ENCODE peak calls at places on chromosomes 2 and 18, in four cellular contexts. One of them, this sample, is unnamed.

GRCh38 chr18:76923485-76924085 is 101.2 kb downstream of the ZNF236 start:
- DNase-seq in neural progenitor cell: peak
- DNase-seq in body of pancreas: peak
- DNase-seq in endodermal cell: peak
- DNase-seq in this sample: no peak

GRCh38 chr2:177237932-177238331 is 25.3 kb downstream of the HNRNPA3 start:
- DNase-seq in neural progenitor cell: no peak
- DNase-seq in body of pancreas: no peak
- DNase-seq in endodermal cell: no peak
- DNase-seq in this sample: no peak

GRCh38 chr2:31429759-31430438 is 15.4 kb upstream of the XDH start:
- DNase-seq in neural progenitor cell: no peak
- DNase-seq in body of pancreas: peak
- DNase-seq in endodermal cell: no peak
- DNase-seq in this sample: no peak

GRCh38 chr2:31967790-31968189 is 43.0 kb downstream of the MEMO1 start:
- DNase-seq in neural progenitor cell: no peak
- DNase-seq in endodermal cell: no peak
- DNase-seq in body of pancreas: no peak
- DNase-seq in this sample: no peak

GRCh38 chr18:10453885-10454772 is at the start of gene APCDD1:
- DNase-seq in body of pancreas: peak
- DNase-seq in endodermal cell: peak
- DNase-seq in neural progenitor cell: peak
- DNase-seq in this sample: peak

GRCh38 chr18:35460719-35461118 is 37.0 kb downstream of the INO80C start:
- DNase-seq in body of pancreas: no peak
- DNase-seq in endodermal cell: no peak
- DNase-seq in neural progenitor cell: no peak
- DNase-seq in this sample: no peak

GRCh38 chr2:238235331-238235732 is 4.5 kb downstream of the HES6 start:
- DNase-seq in neural progenitor cell: no peak
- DNase-seq in body of pancreas: no peak
- DNase-seq in endodermal cell: no peak
- DNase-seq in this sample: no peak

GRCh38 chr18:74694436-74694835 is 96.8 kb downstream of the ZNF407 start:
- DNase-seq in body of pancreas: no peak
- DNase-seq in endodermal cell: no peak
- DNase-seq in neural progenitor cell: no peak
- DNase-seq in this sample: no peak

GRCh38 chr2:98847853-98848252 is 88.2 kb downstream of the CRACDL start:
- DNase-seq in endodermal cell: no peak
- DNase-seq in neural progenitor cell: no peak
- DNase-seq in body of pancreas: no peak
- DNase-seq in this sample: no peak

GRCh38 chr2:8453904-8454302 is 228.0 kb upstream of the ID2 start:
- DNase-seq in body of pancreas: no peak
- DNase-seq in neural progenitor cell: no peak
- DNase-seq in endodermal cell: peak
- DNase-seq in this sample: no peak

GRCh38 chr2:233413529-233414272 is 59.4 kb downstream of the DGKD start:
- DNase-seq in endodermal cell: no peak
- DNase-seq in body of pancreas: peak
- DNase-seq in neural progenitor cell: no peak
- DNase-seq in this sample: peak

GRCh38 chr2:236535024-236535423 is 34.6 kb upstream of the ACKR3 start:
- DNase-seq in endodermal cell: no peak
- DNase-seq in body of pancreas: no peak
- DNase-seq in neural progenitor cell: no peak
- DNase-seq in this sample: no peak

GRCh38 chr2:171509945-171510731 is 12.1 kb upstream of the CYBRD1 start:
- DNase-seq in neural progenitor cell: no peak
- DNase-seq in body of pancreas: no peak
- DNase-seq in endodermal cell: no peak
- DNase-seq in this sample: no peak

GRCh38 chr18:47520263-47520662 is 268.8 kb upstream of the SKOR2 start:
- DNase-seq in body of pancreas: no peak
- DNase-seq in endodermal cell: no peak
- DNase-seq in neural progenitor cell: no peak
- DNase-seq in this sample: no peak

GRCh38 chr2:239046822-239047221 is 198.9 kb downstream of the TWIST2 start:
- DNase-seq in endodermal cell: no peak
- DNase-seq in body of pancreas: no peak
- DNase-seq in neural progenitor cell: no peak
- DNase-seq in this sample: no peak

GRCh38 chr2:73907840-73908452 is 15.1 kb downstream of the ACTG2 start:
- DNase-seq in neural progenitor cell: peak
- DNase-seq in body of pancreas: peak
- DNase-seq in endodermal cell: peak
- DNase-seq in this sample: no peak

GRCh38 chr2:71720596-71721361 is 267.4 kb downstream of the DYSF start:
- DNase-seq in neural progenitor cell: no peak
- DNase-seq in body of pancreas: no peak
- DNase-seq in endodermal cell: no peak
- DNase-seq in this sample: no peak

GRCh38 chr2:238098854-238099708 is 1.1 kb upstream of the ESPNL start:
- DNase-seq in neural progenitor cell: no peak
- DNase-seq in body of pancreas: no peak
- DNase-seq in endodermal cell: no peak
- DNase-seq in this sample: no peak

GRCh38 chr2:85504434-85505261 is 34.3 kb upstream of the MAT2A start:
- DNase-seq in neural progenitor cell: no peak
- DNase-seq in body of pancreas: peak
- DNase-seq in endodermal cell: no peak
- DNase-seq in this sample: no peak

GRCh38 chr2:20619624-20620024 is 31.3 kb downstream of the HS1BP3 start:
- DNase-seq in endodermal cell: peak
- DNase-seq in body of pancreas: peak
- DNase-seq in neural progenitor cell: no peak
- DNase-seq in this sample: no peak

GRCh38 chr2:195995499-195995898 is 73.1 kb downstream of the DNAH7 start:
- DNase-seq in neural progenitor cell: no peak
- DNase-seq in body of pancreas: no peak
- DNase-seq in endodermal cell: no peak
- DNase-seq in this sample: no peak

GRCh38 chr18:2932247-2933181 is 80.4 kb downstream of the LPIN2 start:
- DNase-seq in endodermal cell: peak
- DNase-seq in body of pancreas: peak
- DNase-seq in neural progenitor cell: peak
- DNase-seq in this sample: no peak

GRCh38 chr2:974454-974853 is 23.8 kb downstream of the SNTG2 start:
- DNase-seq in neural progenitor cell: no peak
- DNase-seq in body of pancreas: peak
- DNase-seq in endodermal cell: peak
- DNase-seq in this sample: no peak

GRCh38 chr2:85584354-85584856 is at the start of gene VAMP5:
- DNase-seq in body of pancreas: peak
- DNase-seq in neural progenitor cell: peak
- DNase-seq in endodermal cell: no peak
- DNase-seq in this sample: no peak

GRCh38 chr2:219171231-219171651 is 1.4 kb upstream of the SLC23A3 start:
- DNase-seq in body of pancreas: peak
- DNase-seq in endodermal cell: peak
- DNase-seq in neural progenitor cell: peak
- DNase-seq in this sample: peak

GRCh38 chr2:63858291-63858690 is 16.6 kb downstream of the UGP2 start:
- DNase-seq in endodermal cell: no peak
- DNase-seq in body of pancreas: no peak
- DNase-seq in neural progenitor cell: no peak
- DNase-seq in this sample: no peak

GRCh38 chr2:119647440-119648169 is 31.4 kb upstream of the TMEM177 start:
- DNase-seq in body of pancreas: no peak
- DNase-seq in neural progenitor cell: no peak
- DNase-seq in endodermal cell: no peak
- DNase-seq in this sample: no peak

GRCh38 chr2:121072784-121073183 is 212.2 kb downstream of the TFCP2L1 start:
- DNase-seq in neural progenitor cell: no peak
- DNase-seq in endodermal cell: no peak
- DNase-seq in body of pancreas: no peak
- DNase-seq in this sample: no peak

GRCh38 chr2:38581193-38582147 is 21.3 kb downstream of the HNRNPLL start:
- DNase-seq in neural progenitor cell: peak
- DNase-seq in endodermal cell: peak
- DNase-seq in body of pancreas: peak
- DNase-seq in this sample: no peak

GRCh38 chr2:156437272-156437671 is 1.1 kb downstream of the GPD2 start:
- DNase-seq in body of pancreas: peak
- DNase-seq in endodermal cell: no peak
- DNase-seq in neural progenitor cell: peak
- DNase-seq in this sample: no peak

GRCh38 chr2:23286765-23287155 is 98.2 kb upstream of the KLHL29 start:
- DNase-seq in body of pancreas: peak
- DNase-seq in neural progenitor cell: no peak
- DNase-seq in endodermal cell: no peak
- DNase-seq in this sample: no peak

GRCh38 chr18:47800192-47800591 is 130.3 kb downstream of the SMAD2 start:
- DNase-seq in body of pancreas: no peak
- DNase-seq in endodermal cell: no peak
- DNase-seq in neural progenitor cell: no peak
- DNase-seq in this sample: no peak

DNA sequence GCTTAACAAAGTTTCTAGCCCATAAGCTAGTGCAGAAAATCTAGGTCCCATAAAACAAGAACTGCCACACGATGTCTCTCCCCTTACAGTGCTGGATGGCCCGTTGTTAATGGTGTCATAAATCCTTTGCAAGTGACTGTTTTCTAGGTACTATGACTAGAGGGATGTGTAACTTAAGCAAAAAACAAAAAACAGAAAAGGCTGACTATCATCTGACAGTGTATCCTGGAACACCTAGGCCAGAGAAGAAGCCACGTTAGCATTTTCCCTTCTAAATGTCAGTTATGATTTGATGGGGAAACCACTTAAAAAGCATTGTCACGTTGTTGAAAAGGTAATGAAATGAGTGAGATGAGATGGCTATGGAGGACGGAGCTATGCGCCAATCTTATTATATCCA is 2.4 kb downstream of the CASP8 start:
- DNase-seq in neural progenitor cell: no peak
- DNase-seq in body of pancreas: no peak
- DNase-seq in endodermal cell: no peak
- DNase-seq in this sample: no peak
- H3K4me3 ChIP-seq in neural progenitor cell: no peak
- H3K4me3 ChIP-seq in body of pancreas: no peak
- H3K4me3 ChIP-seq in endodermal cell: no peak
- H3K4me3 ChIP-seq in this sample: no peak

GRCh38 chr2:65434592-65435241 is 2.3 kb upstream of the SPRED2 start:
- DNase-seq in body of pancreas: no peak
- DNase-seq in neural progenitor cell: no peak
- DNase-seq in endodermal cell: peak
- DNase-seq in this sample: no peak
- H3K4me3 ChIP-seq in body of pancreas: no peak
- H3K4me3 ChIP-seq in neural progenitor cell: no peak
- H3K4me3 ChIP-seq in endodermal cell: peak
- H3K4me3 ChIP-seq in this sample: no peak

GRCh38 chr2:203993011-203993410 is 56.4 kb downstream of the ICOS start:
- DNase-seq in endodermal cell: no peak
- DNase-seq in neural progenitor cell: no peak
- DNase-seq in body of pancreas: no peak
- DNase-seq in this sample: no peak
- H3K4me3 ChIP-seq in endodermal cell: no peak
- H3K4me3 ChIP-seq in neural progenitor cell: no peak
- H3K4me3 ChIP-seq in body of pancreas: no peak
- H3K4me3 ChIP-seq in this sample: no peak

GRCh38 chr2:160427629-160428424 is 65.8 kb downstream of the RBMS1 start:
- DNase-seq in neural progenitor cell: no peak
- DNase-seq in body of pancreas: no peak
- DNase-seq in endodermal cell: no peak
- DNase-seq in this sample: no peak
- H3K4me3 ChIP-seq in neural progenitor cell: no peak
- H3K4me3 ChIP-seq in body of pancreas: no peak
- H3K4me3 ChIP-seq in endodermal cell: no peak
- H3K4me3 ChIP-seq in this sample: no peak

DNA sequence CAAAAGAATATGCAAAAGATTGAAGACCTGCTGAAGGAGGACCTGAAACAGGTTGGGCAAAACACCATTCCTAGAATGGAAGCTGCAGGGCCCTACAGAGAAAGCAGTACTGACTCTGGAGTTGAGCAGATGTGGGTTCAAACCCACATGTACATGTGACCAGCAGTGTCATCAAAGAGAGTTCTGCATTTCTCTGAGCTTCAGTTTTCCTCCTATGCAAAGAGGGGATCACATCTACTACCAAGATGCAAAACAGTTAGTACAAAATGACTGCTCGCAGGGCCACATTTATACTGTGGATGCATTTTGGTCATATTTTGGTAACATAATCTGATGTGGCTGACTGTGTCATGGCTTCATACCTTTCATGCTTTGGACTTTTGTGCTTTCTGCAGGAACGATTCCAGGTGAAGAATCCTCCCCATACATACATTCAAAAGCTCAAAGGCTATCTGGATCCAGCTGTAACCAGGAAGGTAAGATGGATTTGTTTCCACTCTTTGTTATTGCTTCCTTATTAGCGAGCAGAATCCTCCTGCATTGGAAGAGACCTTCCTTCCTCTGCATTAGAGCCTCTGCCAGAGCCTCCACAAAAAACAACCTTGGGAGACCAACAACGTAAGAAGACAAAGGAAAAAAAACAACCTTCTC is 174.8 kb downstream of the PRPF40A start:
- DNase-seq in endodermal cell: no peak
- DNase-seq in body of pancreas: no peak
- DNase-seq in neural progenitor cell: no peak
- DNase-seq in this sample: no peak
- H3K4me3 ChIP-seq in endodermal cell: no peak
- H3K4me3 ChIP-seq in body of pancreas: no peak
- H3K4me3 ChIP-seq in neural progenitor cell: no peak
- H3K4me3 ChIP-seq in this sample: no peak